ENCODE peak calls at places on chromosomes 4 and X, in seven cellular contexts. J is A673, L is WTC11, W is tibial artery, A is AG10803, G is type B pancreatic cell, O is heart left ventricle. I is an unnamed sample.

GRCh38 chr4:38930199-38930598 is 62.6 kb downstream of the FAM114A1 start:
- DNase-seq in J (no peak), L (no peak), W (no peak), A (no peak), G (no peak), O (no peak), I (no peak)

GRCh38 chr4:1258457-1258856 is 9.5 kb upstream of the CTBP1 start:
- DNase-seq in J (no peak), L (no peak), W (no peak), A (no peak), G (no peak), O (no peak), I (no peak)

GRCh38 chrX:18668468-18668867 is 3.4 kb downstream of the RS1 start:
- DNase-seq in J (no peak), L (no peak), W (no peak), A (no peak), G (no peak), O (no peak), I (no peak)

GRCh38 chrX:16658284-16658683 is 8.3 kb downstream of the S100G start:
- DNase-seq in J (no peak), L (no peak), W (no peak), A (peak; percentile 72), G (no peak), O (no peak), I (no peak)

GRCh38 chr4:182855312-182855711 is 61.9 kb downstream of the DCTD start:
- DNase-seq in J (no peak), L (no peak), W (no peak), A (no peak), G (no peak), O (no peak), I (no peak)

GRCh38 chrX:39591099-39591498 is 506.7 kb downstream of the BCOR start:
- DNase-seq in J (no peak), L (no peak), W (no peak), A (no peak), G (no peak), O (no peak), I (no peak)

GRCh38 chr4:101419324-101420135 is 72.2 kb upstream of the PPP3CA start:
- DNase-seq in J (peak; percentile 48), L (no peak), W (no peak), A (peak; percentile 29), G (no peak), O (no peak), I (no peak)

GRCh38 chr4:24042094-24042493 is 152.2 kb upstream of the PPARGC1A start:
- DNase-seq in J (no peak), L (no peak), W (no peak), A (peak; percentile 96), G (no peak), O (no peak), I (no peak)

GRCh38 chrX:261167-261857 is 19.9 kb upstream of the PLCXD1 start:
- DNase-seq in J (no peak), L (peak; percentile 5), W (no peak), A (no peak), G (peak; percentile 65), O (no peak), I (peak; percentile 82)

GRCh38 chr4:170589597-170590191 is 499.9 kb upstream of the AADAT start:
- DNase-seq in J (peak; percentile 19), L (no peak), W (no peak), A (peak; percentile 1), G (no peak), O (no peak), I (no peak)

GRCh38 chr4:70061980-70062379 is 11.7 kb downstream of the HTN1 start:
- DNase-seq in J (no peak), L (no peak), W (no peak), A (no peak), G (no peak), O (no peak), I (no peak)

GRCh38 chr4:79688696-79689095 is 280.7 kb upstream of the GK2 start:
- DNase-seq in J (no peak), L (no peak), W (no peak), A (no peak), G (no peak), O (no peak), I (no peak)

GRCh38 chrX:136147966-136148365 is 633 bp downstream of the FHL1 start:
- DNase-seq in J (no peak), L (peak; percentile 16), W (no peak), A (no peak), G (no peak), O (peak; percentile 35), I (no peak)

GRCh38 chrX:57104921-57105398 is 16.4 kb downstream of the SPIN2B start:
- DNase-seq in J (peak; percentile 56), L (no peak), W (no peak), A (no peak), G (no peak), O (no peak), I (no peak)

GRCh38 chrX:14963447-14964236 is 90.4 kb downstream of the MOSPD2 start:
- DNase-seq in J (peak; percentile 53), L (no peak), W (no peak), A (peak; percentile 65), G (no peak), O (no peak), I (no peak)

GRCh38 chr4:74097631-74098550 is 1.1 kb downstream of the CXCL2 start:
- DNase-seq in J (no peak), L (no peak), W (no peak), A (no peak), G (no peak), O (no peak), I (no peak)

GRCh38 chrX:7414753-7415152 is 266.8 kb upstream of the PUDP start:
- DNase-seq in J (no peak), L (no peak), W (no peak), A (no peak), G (no peak), O (no peak), I (no peak)

GRCh38 chrX:82237328-82237727 is 1035.4 kb downstream of the SH3BGRL start:
- DNase-seq in J (no peak), L (no peak), W (no peak), A (no peak), G (no peak), O (no peak), I (no peak)

GRCh38 chr4:122826596-122827257 is at the start of gene FGF2:
- DNase-seq in J (peak; percentile 64), L (peak; percentile 78), W (peak; percentile 83), A (peak; percentile 85), G (peak; percentile 80), O (peak; percentile 66), I (peak; percentile 90)

GRCh38 chr4:24476209-24476781 is 108.1 kb downstream of the DHX15 start:
- DNase-seq in J (peak; percentile 22), L (no peak), W (no peak), A (peak; percentile 43), G (no peak), O (no peak), I (no peak)

GRCh38 chr4:76546282-76547166 is 111.5 kb downstream of the SHROOM3 start:
- DNase-seq in J (peak; percentile 74), L (no peak), W (peak; percentile 34), A (peak; percentile 93), G (no peak), O (no peak), I (no peak)

GRCh38 chr4:136186650-136187049 is 1345.6 kb downstream of the PCDH18 start:
- DNase-seq in J (no peak), L (no peak), W (no peak), A (no peak), G (no peak), O (no peak), I (no peak)

DNA sequence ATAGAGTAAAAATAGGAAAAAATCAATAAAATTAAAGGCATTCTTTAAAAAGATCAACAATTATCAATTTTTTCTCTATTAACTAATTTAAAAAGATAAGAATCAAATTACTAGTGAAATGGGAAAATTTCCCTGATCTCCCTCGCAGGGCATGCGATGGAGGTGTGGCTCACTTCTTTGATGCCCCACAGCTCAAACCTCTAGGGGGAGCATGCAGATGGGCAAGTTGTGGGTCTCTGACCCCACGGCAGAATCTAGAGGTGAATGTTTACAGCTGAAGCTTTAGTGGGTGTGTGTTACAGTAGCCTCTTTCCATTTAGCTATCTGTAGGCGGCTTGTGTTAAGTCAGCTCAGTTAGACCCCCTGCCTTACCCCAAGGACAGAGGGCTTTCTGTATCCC is 1348.8 kb downstream of the PCDH18 start:
- DNase-seq in J (no peak), L (peak; percentile 39), W (no peak), A (no peak), G (no peak), O (no peak), I (no peak)
- TF ChIP-seq CTCF in J (no peak), L (no peak), W (no peak), A (no peak), G (no peak), O (no peak), I (no peak)

GRCh38 chrX:30327762-30328161 is 18.6 kb upstream of the NR0B1 start:
- DNase-seq in J (no peak), L (no peak), W (no peak), A (no peak), G (no peak), O (no peak), I (no peak)
- TF ChIP-seq CTCF in J (no peak), L (no peak), W (no peak), A (no peak), G (no peak), O (no peak), I (no peak)

DNA sequence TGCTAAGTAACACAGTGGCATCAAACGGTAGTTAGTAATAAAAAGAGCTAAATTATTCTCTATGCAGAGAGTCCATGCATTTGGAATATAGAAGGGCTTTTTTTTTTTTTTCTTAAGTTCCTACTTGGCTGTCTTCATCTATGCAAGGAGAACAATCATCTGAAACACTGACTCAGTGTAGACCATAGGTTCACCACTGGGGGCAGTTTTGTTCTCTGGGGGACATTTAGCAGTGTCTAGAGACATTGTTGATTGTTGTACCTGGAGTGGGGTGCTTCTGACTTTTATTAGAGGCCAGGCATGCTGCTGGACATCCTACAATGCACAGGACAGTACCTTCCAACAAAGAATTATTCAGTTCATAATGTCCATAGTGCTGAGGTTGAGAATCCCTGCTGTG is 41.2 kb downstream of the TMA16 start:
- DNase-seq in J (no peak), L (no peak), W (no peak), A (no peak), G (no peak), O (no peak), I (no peak)
- TF ChIP-seq CTCF in J (peak; percentile 30), L (no peak), W (no peak), A (peak; percentile 10), G (peak; percentile 29), O (no peak), I (no peak)

DNA sequence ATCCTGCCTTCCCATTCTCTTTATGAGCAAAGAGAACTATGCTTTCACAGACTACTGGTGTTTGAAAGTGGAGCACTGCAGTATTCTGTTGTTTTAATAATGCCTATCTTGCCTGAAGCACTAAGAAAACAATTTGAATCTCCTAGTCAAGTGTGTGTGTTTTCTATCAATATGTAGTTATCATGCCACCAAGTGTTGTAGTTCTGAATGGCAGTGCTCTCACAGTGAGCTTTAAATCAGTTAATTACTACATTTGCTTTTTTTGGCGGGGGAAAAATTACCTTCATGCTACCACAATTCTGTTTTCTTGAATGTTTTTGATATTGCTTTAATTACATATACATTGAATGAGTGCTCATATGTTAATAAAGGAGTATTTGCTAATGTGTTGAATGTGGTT is 143.6 kb upstream of the FAM47A start:
- DNase-seq in J (peak; percentile 9), L (no peak), W (no peak), A (no peak), G (no peak), O (no peak), I (no peak)
- TF ChIP-seq CTCF in J (peak; percentile 37), L (no peak), W (no peak), A (no peak), G (peak; percentile 67), O (no peak), I (peak; percentile 24)